ENCODE peak calls at places on chromosomes 11 and 22, in ten cellular contexts. E, B, L, C, F, I, V, Y, Q and M are unnamed samples.

GRCh38 chr11:63518548-63518947 is 12.7 kb downstream of the LGALS12 start:
- DNase-seq in V (no peak), E (no peak), Q (no peak), F (no peak), I (no peak), B (no peak), C (no peak), L (no peak), Y (no peak), M (no peak)

GRCh38 chr11:31069447-31070205 is 299.9 kb downstream of the DCDC1 start:
- DNase-seq in F (no peak), E (no peak), B (no peak), V (no peak), L (no peak), C (no peak), Y (no peak), I (no peak), Q (no peak), M (no peak)

GRCh38 chr11:64258356-64258755 is 7.0 kb downstream of the PLCB3 start:
- DNase-seq in Y (no peak), C (no peak), F (no peak), L (no peak), E (no peak), V (no peak), Q (no peak), I (no peak), B (no peak), M (no peak)

GRCh38 chr11:27404427-27404826 is 41.4 kb upstream of the CCDC34 start:
- DNase-seq in V (no peak), E (no peak), B (no peak), I (no peak), Q (no peak), F (no peak), L (no peak), C (no peak), Y (no peak), M (no peak)

GRCh38 chr11:130890039-130890745 is 26.1 kb downstream of the SNX19 start:
- DNase-seq in V (no peak), B (no peak), Q (no peak), C (no peak), I (no peak), F (no peak), L (no peak), E (no peak), Y (no peak), M (no peak)

GRCh38 chr22:20525048-20525447 is 17.6 kb downstream of the MED15 start:
- DNase-seq in Y (no peak), L (no peak), F (no peak), V (no peak), I (no peak), Q (no peak), C (no peak), B (no peak), E (no peak), M (no peak)

GRCh38 chr22:46798366-46799057 is 36.1 kb downstream of the TBC1D22A start:
- DNase-seq in V (peak; percentile 92), I (peak; percentile 66), Y (peak; percentile 86), L (peak; percentile 61), E (peak; percentile 75), Q (peak; percentile 78), B (peak; percentile 52), C (peak; percentile 66), F (no peak), M (peak; percentile 93)

GRCh38 chr11:72598901-72599300 is 75.3 kb downstream of the PDE2A start:
- DNase-seq in B (no peak), E (peak; percentile 49), C (no peak), V (no peak), Y (no peak), L (no peak), F (no peak), Q (peak; percentile 45), I (no peak), M (no peak)

GRCh38 chr11:11624206-11624605 is 2.4 kb upstream of the GALNT18 start:
- DNase-seq in F (no peak), E (no peak), B (no peak), V (no peak), L (no peak), Y (no peak), I (no peak), Q (no peak), C (no peak), M (no peak)

GRCh38 chr11:11620251-11620965 is 1.4 kb downstream of the GALNT18 start:
- DNase-seq in L (peak; percentile 17), Y (peak; percentile 77), V (peak; percentile 89), E (peak; percentile 15), Q (no peak), I (peak; percentile 11), F (peak; percentile 68), C (no peak), B (no peak), M (peak; percentile 78)

GRCh38 chr11:11620966-11621880 is 582 bp downstream of the GALNT18 start:
- DNase-seq in E (peak; percentile 22), V (no peak), I (peak; percentile 14), B (peak; percentile 26), C (no peak), Q (no peak), Y (no peak), L (peak; percentile 14), F (no peak), M (peak; percentile 82)

GRCh38 chr11:11622772-11623531 is 1.1 kb upstream of the GALNT18 start:
- DNase-seq in Q (no peak), L (no peak), V (no peak), Y (no peak), B (no peak), E (no peak), I (no peak), F (no peak), C (no peak), M (no peak)

GRCh38 chr11:11621881-11622706 is at the start of gene GALNT18:
- DNase-seq in C (peak; percentile 43), B (peak; percentile 98), I (peak; percentile 98), L (peak; percentile 84), Q (peak; percentile 70), F (peak; percentile 91), V (peak; percentile 96), Y (peak; percentile 96), E (peak; percentile 89), M (peak; percentile 93)
- TF ChIP-seq POLR2A in C (no peak), B (peak; percentile 52), I (no peak), L (peak; percentile 72), Q (peak; percentile 29), F (no peak), V (no peak), Y (peak; percentile 92), E (no peak), M (no peak)

GRCh38 chr11:65501005-65501529 is 2.2 kb downstream of the MALAT1 start:
- DNase-seq in Y (no peak), E (no peak), V (no peak), I (no peak), Q (no peak), L (no peak), B (no peak), F (no peak), C (no peak), M (no peak)
- TF ChIP-seq POLR2A in Y (peak; percentile 25), E (no peak), V (no peak), I (peak; percentile 30), Q (no peak), L (no peak), B (no peak), F (no peak), C (no peak), M (peak; percentile 4)

GRCh38 chr11:119431523-119431922 is 8.6 kb upstream of the THY1 start:
- DNase-seq in E (no peak), B (no peak), C (no peak), V (no peak), L (no peak), Q (no peak), F (no peak), Y (no peak), I (no peak), M (no peak)

GRCh38 chr11:119433369-119433749 is 10.4 kb upstream of the THY1 start:
- DNase-seq in I (no peak), E (no peak), L (no peak), V (no peak), Y (no peak), F (no peak), C (no peak), B (no peak), Q (no peak), M (no peak)

GRCh38 chr11:119436093-119436492 is 13.1 kb upstream of the THY1 start:
- DNase-seq in V (no peak), C (no peak), Q (no peak), L (no peak), E (no peak), B (no peak), I (no peak), Y (no peak), F (no peak), M (no peak)

GRCh38 chr11:119434531-119435330 is 11.8 kb upstream of the THY1 start:
- DNase-seq in Q (no peak), V (no peak), B (no peak), I (no peak), L (no peak), E (no peak), F (no peak), C (no peak), Y (no peak), M (no peak)

DNA sequence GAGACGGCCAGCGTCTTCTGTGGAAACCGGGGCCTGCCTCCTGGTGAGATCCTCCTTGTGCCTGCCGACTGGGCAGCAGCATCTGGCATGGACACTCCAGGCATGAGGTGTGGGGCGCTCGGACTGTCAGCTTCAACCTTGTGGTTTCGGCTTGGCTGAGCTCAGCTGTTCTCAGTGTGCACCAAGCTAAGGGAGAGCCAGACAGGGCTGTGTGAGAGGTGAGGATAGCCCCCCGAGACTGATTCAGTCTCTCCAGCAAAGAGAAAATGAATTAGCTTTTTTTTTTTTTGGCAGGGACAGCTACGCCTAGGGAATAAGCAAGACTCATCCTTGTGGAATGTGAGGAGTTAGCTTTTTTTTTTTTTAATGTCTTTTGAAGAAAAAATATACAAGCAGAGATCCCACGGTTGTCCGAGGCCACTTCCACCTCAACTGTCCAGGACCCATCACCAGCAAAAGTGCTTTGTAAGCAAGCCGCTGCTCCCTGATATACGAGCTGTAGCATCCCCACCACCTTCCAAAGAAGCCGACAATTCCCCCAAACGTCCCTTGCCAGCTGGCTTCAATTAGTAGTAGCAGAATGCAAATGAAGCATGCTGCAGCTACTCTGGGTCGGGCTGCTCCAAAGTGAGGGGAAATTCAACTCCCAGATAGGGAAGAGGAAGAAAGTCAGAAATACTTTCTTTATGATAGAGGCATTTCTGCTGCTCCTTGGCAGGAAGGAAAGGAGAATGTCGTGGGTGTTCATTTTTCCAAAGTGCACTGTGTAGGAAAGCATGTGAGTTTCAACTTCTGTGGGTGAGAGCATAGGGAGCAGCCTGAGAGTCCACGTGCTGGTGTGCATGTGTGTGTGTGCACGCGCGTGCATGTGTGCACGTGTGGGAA is 9.8 kb upstream of the THY1 start:
- DNase-seq in E (peak; percentile 31), V (no peak), L (no peak), B (no peak), C (no peak), F (no peak), I (no peak), Q (no peak), Y (no peak), M (no peak)
- TF ChIP-seq POLR2A in E (no peak), V (no peak), L (no peak), B (peak; percentile 15), C (no peak), F (no peak), I (no peak), Q (no peak), Y (no peak), M (no peak)

DNA sequence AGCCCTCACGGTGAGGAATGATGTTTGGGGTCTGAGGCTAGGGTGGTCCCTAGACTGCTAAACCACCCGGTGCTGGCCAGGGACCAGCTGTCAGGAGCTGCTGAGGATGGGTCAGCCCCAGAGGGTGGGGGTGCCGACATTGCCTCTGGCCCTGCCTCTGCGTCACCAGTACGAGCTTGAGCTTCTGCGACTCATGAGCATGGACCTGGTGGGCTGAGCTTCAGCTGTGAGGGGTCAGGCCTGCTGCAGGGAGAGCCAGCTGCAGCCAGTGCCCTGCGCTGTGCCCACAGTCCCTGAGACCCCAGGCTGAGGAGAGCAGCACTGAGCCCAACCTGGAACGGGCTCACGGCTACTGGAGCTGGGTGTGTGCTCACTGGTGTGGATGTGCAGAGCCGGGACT is 7.0 kb downstream of the DERL3 start:
- DNase-seq in I (no peak), C (no peak), Q (no peak), Y (no peak), V (no peak), E (no peak), L (no peak), B (no peak), F (no peak), M (peak; percentile 60)
- TF ChIP-seq POLR2A in I (no peak), C (no peak), Q (no peak), Y (no peak), V (no peak), E (no peak), L (no peak), B (no peak), F (no peak), M (no peak)